ENCODE peak calls at places on chromosomes 1 and 21, in seven cellular contexts. P is prostate gland, H is lung, X is fibroblast of lung, O is HL-60, N is tibial nerve, T is sigmoid colon. A is an unnamed sample.

GRCh38 chr1:912740-913301 is 10.9 kb upstream of the SAMD11 start:
- DNase-seq in P (no peak), H (no peak), X (no peak), O (no peak), N (no peak), T (no peak), A (peak)

GRCh38 chr21:28215214-28215954 is 777.3 kb downstream of the LTN1 start:
- DNase-seq in P (no peak), H (no peak), X (peak), O (no peak), N (no peak), T (no peak), A (peak)

GRCh38 chr1:50183734-50184133 is 75.0 kb downstream of the ELAVL4 start:
- DNase-seq in P (no peak), H (no peak), X (no peak), O (no peak), N (no peak), T (no peak), A (no peak)

GRCh38 chr1:36964830-36965229 is 69.5 kb downstream of the GRIK3 start:
- DNase-seq in P (no peak), H (no peak), X (no peak), O (no peak), N (no peak), T (no peak), A (no peak)

GRCh38 chr1:204108312-204109141 is 35.6 kb downstream of the SOX13 start:
- DNase-seq in P (no peak), H (no peak), X (no peak), O (no peak), N (no peak), T (no peak), A (no peak)

GRCh38 chr1:92711473-92712165 is 73.3 kb downstream of the EVI5 start:
- DNase-seq in P (no peak), H (no peak), X (no peak), O (no peak), N (no peak), T (no peak), A (peak)

GRCh38 chr1:236951672-236952071 is 52.6 kb downstream of the MT1HL1 start:
- DNase-seq in P (no peak), H (no peak), X (no peak), O (no peak), N (no peak), T (no peak), A (no peak)

GRCh38 chr21:42107881-42108553 is 36.9 kb downstream of the UMODL1 start:
- DNase-seq in P (peak), H (peak), X (peak), O (peak), N (no peak), T (no peak), A (peak)

GRCh38 chr1:25037174-25038074 is 107.3 kb upstream of the RUNX3 start:
- DNase-seq in P (no peak), H (no peak), X (peak), O (peak), N (no peak), T (no peak), A (peak)

GRCh38 chr1:196144588-196144987 is 463.7 kb downstream of the KCNT2 start:
- DNase-seq in P (no peak), H (no peak), X (no peak), O (no peak), N (no peak), T (no peak), A (no peak)

GRCh38 chr1:183467687-183468086 is 4.6 kb upstream of the SMG7 start:
- DNase-seq in P (no peak), H (no peak), X (no peak), O (no peak), N (no peak), T (no peak), A (peak)

GRCh38 chr1:8055973-8056372 is 29.9 kb upstream of the ERRFI1 start:
- DNase-seq in P (no peak), H (no peak), X (peak), O (no peak), N (no peak), T (peak), A (peak)

GRCh38 chr1:110476028-110476765 is 25.2 kb downstream of the PROK1 start:
- DNase-seq in P (no peak), H (no peak), X (no peak), O (no peak), N (no peak), T (no peak), A (no peak)

GRCh38 chr1:226627050-226627755 is 78.6 kb downstream of the STUM start:
- DNase-seq in P (no peak), H (no peak), X (no peak), O (no peak), N (no peak), T (peak), A (no peak)

GRCh38 chr1:201637282-201638076 is 98.6 kb downstream of the NAV1 start:
- DNase-seq in P (no peak), H (no peak), X (peak), O (no peak), N (no peak), T (no peak), A (peak)

GRCh38 chr21:31777857-31778256 is 45.9 kb upstream of the SCAF4 start:
- DNase-seq in P (no peak), H (no peak), X (no peak), O (no peak), N (no peak), T (no peak), A (no peak)

GRCh38 chr1:223110963-223111362 is 32.1 kb downstream of the TLR5 start:
- DNase-seq in P (no peak), H (no peak), X (no peak), O (no peak), N (no peak), T (no peak), A (no peak)

GRCh38 chr1:226692067-226692792 is 46.9 kb downstream of the ITPKB start:
- DNase-seq in P (no peak), H (no peak), X (no peak), O (no peak), N (no peak), T (no peak), A (no peak)

GRCh38 chr1:153649137-153649866 is 9.2 kb upstream of the SNAPIN start:
- DNase-seq in P (no peak), H (no peak), X (no peak), O (no peak), N (no peak), T (no peak), A (no peak)

GRCh38 chr21:33302055-33302454 is 22.7 kb upstream of the IFNAR1 start:
- DNase-seq in P (no peak), H (no peak), X (no peak), O (no peak), N (no peak), T (no peak), A (no peak)

GRCh38 chr1:71046891-71047634 is 553 bp downstream of the PTGER3 start:
- DNase-seq in P (peak), H (no peak), X (no peak), O (no peak), N (no peak), T (peak), A (no peak)

GRCh38 chr1:55702064-55702463 is 486.9 kb upstream of the USP24 start:
- DNase-seq in P (no peak), H (no peak), X (peak), O (no peak), N (no peak), T (no peak), A (peak)

GRCh38 chr1:31400393-31400792 is 12.6 kb upstream of the SERINC2 start:
- DNase-seq in P (no peak), H (no peak), X (peak), O (no peak), N (no peak), T (no peak), A (peak)

GRCh38 chr1:43999455-43999854 is 8.1 kb downstream of the CCDC24 start:
- DNase-seq in P (no peak), H (no peak), X (no peak), O (no peak), N (no peak), T (no peak), A (no peak)

GRCh38 chr1:236361909-236362590 is 32.0 kb upstream of the EDARADD start:
- DNase-seq in P (no peak), H (no peak), X (no peak), O (no peak), N (no peak), T (no peak), A (no peak)

GRCh38 chr1:6052543-6053205 is 7.0 kb downstream of the KCNAB2 start:
- DNase-seq in P (peak), H (peak), X (peak), O (no peak), N (peak), T (no peak), A (peak)

GRCh38 chr1:41878495-41878894 is 40.2 kb downstream of the HIVEP3 start:
- DNase-seq in P (no peak), H (no peak), X (no peak), O (no peak), N (no peak), T (no peak), A (no peak)

GRCh38 chr1:85283475-85284199 is 7.2 kb upstream of the BCL10 start:
- DNase-seq in P (no peak), H (no peak), X (no peak), O (no peak), N (no peak), T (no peak), A (no peak)

GRCh38 chr1:42844592-42845140 is 1.7 kb upstream of the ZNF691 start:
- DNase-seq in P (no peak), H (no peak), X (no peak), O (no peak), N (no peak), T (no peak), A (peak)

GRCh38 chr21:39518055-39518844 is 66.5 kb downstream of the SH3BGR start:
- DNase-seq in P (peak), H (peak), X (peak), O (peak), N (no peak), T (no peak), A (peak)

GRCh38 chr1:27872059-27872801 is at the start of gene THEMIS2:
- DNase-seq in P (no peak), H (peak), X (peak), O (peak), N (no peak), T (peak), A (peak)

GRCh38 chr1:205073511-205073910 is 10.7 kb downstream of the TMEM81 start:
- DNase-seq in P (no peak), H (no peak), X (no peak), O (no peak), N (no peak), T (no peak), A (no peak)

GRCh38 chr1:153882296-153882912 is 40.4 kb downstream of the GATAD2B start:
- DNase-seq in P (no peak), H (no peak), X (no peak), O (no peak), N (no peak), T (no peak), A (no peak)

GRCh38 chr21:34996304-34997081 is 52.6 kb downstream of the RUNX1 start:
- DNase-seq in P (no peak), H (peak), X (peak), O (no peak), N (no peak), T (peak), A (peak)

GRCh38 chr1:218679988-218680743 is 335.0 kb downstream of the TGFB2 start:
- DNase-seq in P (no peak), H (no peak), X (no peak), O (no peak), N (no peak), T (no peak), A (peak)

GRCh38 chr1:43554444-43554992 is 23.8 kb downstream of the PTPRF start:
- DNase-seq in P (no peak), H (no peak), X (peak), O (no peak), N (no peak), T (no peak), A (peak)

GRCh38 chr1:221845650-221846371 is 103.9 kb upstream of the DUSP10 start:
- DNase-seq in P (peak), H (peak), X (peak), O (no peak), N (no peak), T (peak), A (peak)

GRCh38 chr1:213720032-213720431 is 267.7 kb upstream of the PROX1 start:
- DNase-seq in P (no peak), H (no peak), X (no peak), O (no peak), N (no peak), T (no peak), A (no peak)

GRCh38 chr1:31605908-31606427 is 11.5 kb upstream of the HCRTR1 start:
- DNase-seq in P (no peak), H (no peak), X (peak), O (peak), N (no peak), T (no peak), A (peak)

GRCh38 chr21:34520769-34521508 is 8.9 kb upstream of the KCNE1 start:
- DNase-seq in P (no peak), H (no peak), X (no peak), O (no peak), N (no peak), T (no peak), A (no peak)

GRCh38 chr1:2047749-2048729 is 2.2 kb upstream of the PRKCZ start:
- DNase-seq in P (no peak), H (no peak), X (no peak), O (no peak), N (no peak), T (no peak), A (no peak)

GRCh38 chr1:2045468-2046224 is 4.6 kb upstream of the PRKCZ start:
- DNase-seq in P (no peak), H (no peak), X (peak), O (no peak), N (no peak), T (no peak), A (peak)

GRCh38 chr1:2044510-2045319 is 5.5 kb upstream of the PRKCZ start:
- DNase-seq in P (peak), H (peak), X (peak), O (peak), N (peak), T (peak), A (peak)

GRCh38 chr1:2046953-2047748 is 3.1 kb upstream of the PRKCZ start:
- DNase-seq in P (no peak), H (no peak), X (no peak), O (no peak), N (no peak), T (no peak), A (no peak)

GRCh38 chr1:2046225-2046917 is 3.8 kb upstream of the PRKCZ start:
- DNase-seq in P (peak), H (peak), X (peak), O (peak), N (no peak), T (no peak), A (peak)
- TF ChIP-seq CTCF in P (peak), H (peak), X (peak), O (peak), N (peak), T (no peak), A (peak)

DNA sequence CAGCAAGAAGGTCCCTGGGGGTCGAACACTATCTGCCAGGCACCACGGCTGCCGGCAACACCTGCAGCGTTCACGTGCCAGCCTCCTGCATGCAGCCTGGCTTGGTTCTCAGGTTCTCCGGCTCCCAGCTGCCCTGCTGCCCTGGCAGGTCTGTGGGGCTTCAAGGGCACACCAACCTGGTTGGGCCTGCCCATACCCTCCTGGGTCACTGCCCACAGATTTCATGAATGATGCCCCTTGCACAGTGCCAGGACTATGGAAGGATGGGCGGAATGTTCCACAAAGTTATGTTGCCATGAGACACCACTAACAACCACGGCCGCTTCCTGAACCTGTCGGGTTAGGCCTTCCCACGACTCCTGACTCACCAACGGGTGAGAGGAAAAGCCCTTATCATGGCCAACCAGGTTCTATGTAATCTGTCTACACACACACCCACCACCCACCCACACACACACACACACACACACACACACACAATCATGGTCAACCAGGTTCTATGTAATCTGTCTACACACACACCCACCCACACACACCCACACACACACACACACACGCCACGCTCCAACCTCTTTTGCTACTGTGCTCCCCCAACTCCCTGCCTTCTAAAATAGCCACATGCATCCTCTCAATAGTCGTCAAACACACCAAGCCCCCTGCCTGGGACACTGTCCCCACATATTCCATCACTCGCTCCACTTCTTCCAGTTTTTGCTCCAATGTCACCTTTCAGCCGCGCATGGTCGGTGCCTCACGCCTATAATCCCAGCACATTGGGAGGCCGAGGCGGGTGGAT is 32.2 kb downstream of the HSPG2 start:
- DNase-seq in P (no peak), H (peak), X (peak), O (peak), N (no peak), T (peak), A (peak)
- H3K4me3 ChIP-seq in P (no peak), H (no peak), X (no peak), O (no peak), N (no peak), T (no peak), A (no peak)

DNA sequence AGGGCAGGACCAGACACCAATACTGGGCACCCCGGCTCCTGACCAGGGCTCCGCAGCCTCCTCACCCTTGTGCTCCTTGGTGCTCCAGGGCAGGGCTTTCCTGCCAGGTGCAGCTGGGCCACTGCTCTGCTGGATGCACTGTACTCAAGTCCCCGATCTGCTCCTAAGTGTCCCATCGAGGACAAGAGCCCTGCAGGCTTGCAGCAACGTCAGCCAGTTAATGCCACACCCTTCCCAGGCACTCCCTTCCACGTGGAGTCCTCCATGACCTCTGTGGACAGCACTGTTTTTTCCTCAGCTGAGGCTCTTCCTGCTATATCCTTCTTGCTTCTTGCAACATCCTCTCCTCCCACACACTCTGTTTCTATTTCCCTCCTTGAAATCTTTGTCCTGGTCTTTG is 94.0 kb upstream of the NGF start:
- DNase-seq in P (no peak), H (no peak), X (peak), O (no peak), N (no peak), T (no peak), A (peak)
- TF ChIP-seq CTCF in P (no peak), H (no peak), X (no peak), O (no peak), N (no peak), T (no peak), A (no peak)

GRCh38 chr1:228398741-228399461 is 7.7 kb downstream of the TRIM11 start:
- DNase-seq in P (no peak), H (no peak), X (no peak), O (no peak), N (no peak), T (peak), A (no peak)
- H3K4me3 ChIP-seq in P (no peak), H (no peak), X (no peak), O (no peak), N (no peak), T (no peak), A (no peak)

DNA sequence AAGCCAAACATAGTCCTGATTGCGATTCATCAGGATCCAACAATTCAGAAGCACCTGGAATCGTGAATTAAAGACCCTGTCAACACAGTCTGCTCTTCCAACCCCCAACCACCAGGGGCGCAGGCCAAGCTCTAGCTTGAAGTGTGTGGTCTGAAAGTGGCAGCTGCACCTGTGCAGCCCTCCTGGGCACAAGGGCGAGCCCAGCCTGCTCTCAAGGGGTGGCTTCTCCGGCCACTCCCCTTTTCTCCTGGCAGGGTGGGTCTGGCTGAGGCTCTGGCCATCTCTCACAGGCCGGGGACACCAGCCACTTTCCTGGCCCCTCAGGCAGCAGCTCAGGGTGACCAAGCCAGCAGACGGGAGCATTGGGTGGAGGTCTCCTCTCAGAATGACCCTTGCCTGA is 62.3 kb downstream of the SLC66A1 start:
- DNase-seq in P (no peak), H (no peak), X (no peak), O (no peak), N (no peak), T (no peak), A (no peak)
- TF ChIP-seq CTCF in P (peak), H (no peak), X (no peak), O (no peak), N (peak), T (no peak), A (peak)

DNA sequence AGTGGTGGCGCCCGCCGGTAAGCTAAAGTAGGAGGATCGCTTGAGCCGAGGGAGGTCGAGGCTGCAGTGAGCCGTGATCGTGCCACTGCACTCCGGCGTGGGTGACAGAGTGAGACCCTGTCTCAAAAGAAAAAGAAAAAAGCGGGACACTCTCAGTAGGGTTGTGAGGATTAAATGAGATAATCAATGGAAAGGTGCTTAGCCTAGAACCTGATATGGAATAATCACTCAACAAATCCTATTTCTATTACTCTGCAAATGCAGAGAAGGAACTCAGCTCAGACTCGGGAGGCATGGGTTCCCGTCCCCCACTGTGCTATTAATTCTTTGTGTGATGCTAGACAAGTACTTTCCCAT is 541 bp upstream of the LUZP1 start:
- DNase-seq in P (no peak), H (no peak), X (no peak), O (no peak), N (no peak), T (no peak), A (no peak)
- H3K4me3 ChIP-seq in P (peak), H (no peak), X (no peak), O (peak), N (peak), T (peak), A (peak)

GRCh38 chr21:44420416-44421205 is 34.7 kb upstream of the LRRC3 start:
- DNase-seq in P (no peak), H (no peak), X (no peak), O (no peak), N (no peak), T (peak), A (no peak)

GRCh38 chr21:44418876-44419230 is 36.5 kb upstream of the LRRC3 start:
- DNase-seq in P (no peak), H (no peak), X (no peak), O (no peak), N (no peak), T (peak), A (no peak)

GRCh38 chr21:44421901-44422840 is 33.1 kb upstream of the LRRC3 start:
- DNase-seq in P (no peak), H (no peak), X (no peak), O (no peak), N (no peak), T (peak), A (no peak)

GRCh38 chr21:44418108-44418875 is 37.0 kb upstream of the LRRC3 start:
- DNase-seq in P (no peak), H (no peak), X (no peak), O (no peak), N (no peak), T (peak), A (no peak)

GRCh38 chr21:44419679-44420078 is 35.6 kb upstream of the LRRC3 start:
- DNase-seq in P (no peak), H (no peak), X (no peak), O (no peak), N (no peak), T (peak), A (no peak)
- TF ChIP-seq CTCF in P (no peak), H (no peak), X (no peak), O (no peak), N (no peak), T (no peak), A (no peak)

GRCh38 chr1:115088871-115089442 is 346 bp downstream of the TSPAN2 start:
- DNase-seq in P (no peak), H (no peak), X (no peak), O (no peak), N (no peak), T (no peak), A (no peak)
- H3K4me3 ChIP-seq in P (peak), H (peak), X (no peak), O (peak), N (peak), T (peak), A (no peak)